ENCODE peak calls at places on chromosomes 16 and 17, in six cellular contexts. N is lung, E is H9, M is natural killer cell, R is SK-N-SH, Y is HFF-Myc. P is an unnamed sample.

GRCh38 chr17:72192409-72193192 is 71.8 kb downstream of the SOX9 start:
- DNase-seq in M (no peak), R (no peak), N (peak), Y (no peak), E (no peak), P (no peak)

GRCh38 chr17:77382356-77382911 is 241.7 kb downstream of the SEC14L1 start:
- DNase-seq in Y (no peak), E (peak), M (no peak), N (no peak), R (no peak), P (peak)

GRCh38 chr16:66667944-66668343 is 28.6 kb downstream of the CMTM4 start:
- DNase-seq in Y (no peak), M (no peak), N (no peak), R (no peak), E (no peak), P (no peak)

GRCh38 chr17:6530324-6530920 is 25.9 kb downstream of the PITPNM3 start:
- DNase-seq in Y (no peak), R (no peak), N (no peak), E (peak), M (no peak), P (no peak)

GRCh38 chr17:11511696-11512095 is 86.6 kb upstream of the DNAH9 start:
- DNase-seq in M (no peak), N (no peak), E (no peak), Y (no peak), R (peak), P (no peak)

GRCh38 chr17:38727661-38728220 is 2.4 kb upstream of the CISD3 start:
- DNase-seq in E (no peak), N (no peak), Y (no peak), M (peak), R (no peak), P (no peak)

GRCh38 chr16:79211581-79211980 is 389.0 kb downstream of the MAF start:
- DNase-seq in M (no peak), N (no peak), E (no peak), R (no peak), Y (no peak), P (no peak)

GRCh38 chr17:68184816-68185436 is 62.9 kb upstream of the AMZ2 start:
- DNase-seq in N (no peak), E (no peak), Y (no peak), M (peak), R (no peak), P (no peak)

GRCh38 chr16:77403732-77404131 is 31.1 kb downstream of the ADAMTS18 start:
- DNase-seq in E (no peak), Y (no peak), R (no peak), N (no peak), M (no peak), P (no peak)

GRCh38 chr17:29179232-29180036 is 764 bp downstream of the MYO18A start:
- DNase-seq in M (no peak), E (peak), Y (no peak), N (peak), R (peak), P (no peak)

GRCh38 chr17:58420841-58421240 is 3.5 kb upstream of the RNF43 start:
- DNase-seq in Y (no peak), R (no peak), E (no peak), M (no peak), N (no peak), P (no peak)

GRCh38 chr16:55487048-55487803 is 8.2 kb downstream of the MMP2 start:
- DNase-seq in M (no peak), Y (peak), E (no peak), R (no peak), N (no peak), P (no peak)

GRCh38 chr17:58312021-58312630 is 16.5 kb downstream of the TSPOAP1 start:
- DNase-seq in N (no peak), Y (no peak), M (no peak), R (peak), E (no peak), P (no peak)

GRCh38 chr17:18921485-18921884 is 30.5 kb upstream of the SLC5A10 start:
- DNase-seq in E (no peak), Y (no peak), N (no peak), R (no peak), M (no peak), P (no peak)

GRCh38 chr17:63919311-63919723 is 678 bp upstream of the GH1 start:
- DNase-seq in M (peak), Y (peak), R (peak), N (peak), E (peak), P (peak)

GRCh38 chr17:66349549-66350245 is 47.3 kb downstream of the PRKCA start:
- DNase-seq in M (no peak), R (no peak), Y (no peak), N (no peak), E (no peak), P (no peak)

GRCh38 chr17:50026901-50027638 is 28.8 kb upstream of the ITGA3 start:
- DNase-seq in M (peak), N (peak), Y (peak), R (peak), E (peak), P (no peak)

GRCh38 chr17:73104450-73104849 is 12.0 kb upstream of the SLC39A11 start:
- DNase-seq in M (no peak), R (no peak), Y (no peak), N (no peak), E (no peak), P (no peak)

GRCh38 chr17:34713687-34714086 is 134.3 kb downstream of the TMEM132E start:
- DNase-seq in R (no peak), E (peak), N (no peak), M (no peak), Y (no peak), P (no peak)

GRCh38 chr17:7479389-7480192 is at the start of gene ZBTB4:
- DNase-seq in N (no peak), R (peak), E (peak), M (peak), Y (no peak), P (no peak)

GRCh38 chr17:4559851-4560820 is at the start of gene GGT6:
- DNase-seq in N (peak), M (no peak), E (no peak), R (no peak), Y (no peak), P (no peak)

GRCh38 chr16:85422374-85423185 is 190.5 kb upstream of the GSE1 start:
- DNase-seq in R (no peak), E (no peak), M (no peak), Y (no peak), N (peak), P (peak)

GRCh38 chr16:53429221-53429943 is 4.9 kb upstream of the RBL2 start:
- DNase-seq in Y (no peak), M (no peak), R (peak), N (no peak), E (no peak), P (no peak)

GRCh38 chr17:17943281-17943984 is 28.8 kb downstream of the TOM1L2 start:
- DNase-seq in R (no peak), N (no peak), M (no peak), Y (no peak), E (no peak), P (no peak)

GRCh38 chr16:79347176-79347715 is 253.3 kb downstream of the MAF start:
- DNase-seq in R (no peak), M (no peak), N (no peak), E (peak), Y (no peak), P (no peak)

GRCh38 chr16:71172808-71173207 is 57.7 kb downstream of the HYDIN start:
- DNase-seq in R (no peak), Y (no peak), M (no peak), E (no peak), N (no peak), P (no peak)

DNA sequence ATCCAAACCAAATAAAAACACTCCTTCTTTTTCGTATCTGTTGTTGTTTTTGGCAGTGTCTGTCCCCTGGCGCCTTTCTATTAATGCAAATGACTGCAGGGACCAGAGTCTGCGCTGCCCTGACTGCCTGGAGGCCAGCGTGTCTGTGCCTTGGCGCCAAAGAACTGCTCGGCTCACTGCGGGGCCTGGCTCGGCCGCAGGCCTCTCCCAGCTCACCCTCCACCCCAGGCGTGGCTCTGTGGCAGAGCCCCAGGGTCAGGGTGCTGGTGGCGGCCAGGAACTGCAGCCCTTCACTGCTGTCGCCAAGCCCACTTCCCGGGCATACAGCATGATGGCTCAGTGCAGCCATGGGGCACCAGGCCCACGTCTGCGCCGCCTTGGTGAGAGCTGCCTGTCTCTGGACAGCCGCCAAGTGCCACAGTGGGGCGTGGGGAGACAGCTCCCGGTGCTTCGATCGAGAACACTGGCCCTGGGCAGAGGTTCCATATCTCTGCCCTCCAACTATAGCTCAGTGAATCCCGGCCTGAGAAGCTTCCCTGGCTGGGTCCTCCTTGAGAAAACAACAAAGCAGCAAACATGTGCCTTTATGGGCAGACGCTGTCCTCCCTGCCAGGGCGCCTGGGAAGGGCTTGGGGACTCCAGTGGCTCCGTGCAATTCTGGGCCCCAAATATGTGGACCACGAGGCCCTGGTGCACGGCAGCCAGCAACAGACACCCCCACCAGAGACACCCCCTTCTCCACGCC is 11.1 kb downstream of the CANT1 start:
- DNase-seq in M (no peak), N (no peak), R (peak), Y (no peak), E (no peak), P (no peak)
- TF ChIP-seq CTCF in M (no peak), N (no peak), R (no peak), Y (no peak), E (no peak), P (no peak)

DNA sequence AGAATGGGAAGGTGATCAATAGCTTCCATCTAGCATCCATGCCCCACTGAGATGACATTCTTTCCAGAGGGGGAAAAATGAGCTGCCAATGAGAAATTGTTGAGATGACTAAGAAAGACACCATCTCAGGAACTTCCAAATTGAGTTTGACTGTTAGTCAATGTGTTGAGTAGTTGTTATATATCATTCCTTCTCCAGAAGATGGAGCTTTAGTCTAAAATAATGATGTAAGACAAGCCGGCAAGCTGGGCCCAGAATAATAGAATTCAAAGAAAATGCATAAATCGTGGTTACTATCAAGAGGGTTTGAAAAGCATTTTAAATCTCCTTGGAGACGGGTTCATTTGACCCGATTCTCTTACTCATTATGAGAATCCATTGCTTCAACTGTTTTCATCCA is 71.0 kb upstream of the ATF7IP2 start:
- DNase-seq in Y (no peak), N (no peak), M (no peak), R (peak), E (no peak), P (no peak)
- TF ChIP-seq CTCF in Y (no peak), N (no peak), M (peak), R (no peak), E (no peak), P (no peak)

GRCh38 chr16:11875721-11876120 is 24.4 kb upstream of the RSL1D1 start:
- DNase-seq in R (no peak), M (no peak), N (no peak), E (no peak), Y (no peak), P (no peak)

GRCh38 chr16:11871193-11871592 is 19.9 kb upstream of the RSL1D1 start:
- DNase-seq in R (no peak), N (peak), M (no peak), E (peak), Y (no peak), P (no peak)

GRCh38 chr16:11880047-11880446 is 28.7 kb upstream of the RSL1D1 start:
- DNase-seq in Y (peak), M (no peak), N (no peak), R (no peak), E (no peak), P (no peak)

GRCh38 chr16:11877374-11877773 is 26.0 kb upstream of the RSL1D1 start:
- DNase-seq in R (no peak), N (no peak), Y (no peak), M (no peak), E (no peak), P (no peak)

GRCh38 chr16:11876306-11876705 is 25.0 kb upstream of the RSL1D1 start:
- DNase-seq in R (no peak), E (no peak), M (no peak), Y (no peak), N (no peak), P (no peak)
- TF ChIP-seq CTCF in R (no peak), E (no peak), M (no peak), Y (no peak), N (no peak), P (no peak)

GRCh38 chr17:80361495-80362220 is 53.3 kb upstream of the ENDOV start:
- DNase-seq in R (peak), E (peak), Y (no peak), M (no peak), N (no peak), P (no peak)
- TF ChIP-seq CTCF in R (peak), E (peak), Y (peak), M (no peak), N (no peak), P (peak)